ENCODE peak calls at places on chromosomes 2 and 18, in ten cellular contexts. One of them, this sample, is unnamed.
A peak's percentile ranks its signal among the peaks of the same experiment; 100 is the strongest.

GRCh38 chr2:126656311-126657145 is 570 bp downstream of the GYPC start:
- DNase-seq in pancreas: no peak
- DNase-seq in vagina: no peak
- DNase-seq in endodermal cell: peak; percentile 88
- DNase-seq in lung: no peak
- DNase-seq in spleen: peak; percentile 93
- DNase-seq in upper lobe of right lung: peak; percentile 74
- DNase-seq in GM23338: peak; percentile 65
- DNase-seq in astrocyte of the spinal cord: peak; percentile 53
- DNase-seq in choroid plexus epithelial cell: peak; percentile 44
- DNase-seq in this sample: peak; percentile 54

GRCh38 chr2:32464441-32464840 is 107.6 kb downstream of the BIRC6 start:
- DNase-seq in choroid plexus epithelial cell: peak; percentile 65
- DNase-seq in upper lobe of right lung: no peak
- DNase-seq in spleen: no peak
- DNase-seq in astrocyte of the spinal cord: peak; percentile 74
- DNase-seq in GM23338: no peak
- DNase-seq in pancreas: no peak
- DNase-seq in lung: no peak
- DNase-seq in vagina: no peak
- DNase-seq in endodermal cell: no peak
- DNase-seq in this sample: peak; percentile 24

GRCh38 chr18:24342347-24342746 is 55.3 kb downstream of the OSBPL1A start:
- DNase-seq in spleen: no peak
- DNase-seq in upper lobe of right lung: no peak
- DNase-seq in GM23338: no peak
- DNase-seq in pancreas: no peak
- DNase-seq in lung: no peak
- DNase-seq in vagina: no peak
- DNase-seq in endodermal cell: no peak
- DNase-seq in choroid plexus epithelial cell: peak; percentile 60
- DNase-seq in astrocyte of the spinal cord: no peak
- DNase-seq in this sample: no peak

GRCh38 chr2:32735370-32735769 is 107.5 kb downstream of the TTC27 start:
- DNase-seq in astrocyte of the spinal cord: no peak
- DNase-seq in choroid plexus epithelial cell: no peak
- DNase-seq in lung: no peak
- DNase-seq in spleen: no peak
- DNase-seq in pancreas: no peak
- DNase-seq in upper lobe of right lung: no peak
- DNase-seq in vagina: no peak
- DNase-seq in endodermal cell: no peak
- DNase-seq in GM23338: no peak
- DNase-seq in this sample: peak; percentile 73

GRCh38 chr18:21181763-21182162 is 60.3 kb upstream of the GREB1L start:
- DNase-seq in endodermal cell: no peak
- DNase-seq in pancreas: no peak
- DNase-seq in astrocyte of the spinal cord: no peak
- DNase-seq in vagina: no peak
- DNase-seq in spleen: no peak
- DNase-seq in GM23338: no peak
- DNase-seq in choroid plexus epithelial cell: no peak
- DNase-seq in lung: no peak
- DNase-seq in upper lobe of right lung: no peak
- DNase-seq in this sample: no peak

GRCh38 chr2:181683518-181684453 is 3.5 kb upstream of the NEUROD1 start:
- DNase-seq in upper lobe of right lung: no peak
- DNase-seq in lung: no peak
- DNase-seq in vagina: no peak
- DNase-seq in pancreas: no peak
- DNase-seq in GM23338: peak; percentile 85
- DNase-seq in astrocyte of the spinal cord: no peak
- DNase-seq in endodermal cell: peak; percentile 86
- DNase-seq in spleen: no peak
- DNase-seq in choroid plexus epithelial cell: no peak
- DNase-seq in this sample: peak; percentile 4

GRCh38 chr2:203855274-203855673 is 12.3 kb upstream of the CTLA4 start:
- DNase-seq in lung: no peak
- DNase-seq in upper lobe of right lung: no peak
- DNase-seq in choroid plexus epithelial cell: no peak
- DNase-seq in spleen: no peak
- DNase-seq in pancreas: no peak
- DNase-seq in astrocyte of the spinal cord: no peak
- DNase-seq in GM23338: no peak
- DNase-seq in vagina: no peak
- DNase-seq in endodermal cell: no peak
- DNase-seq in this sample: no peak

GRCh38 chr2:148524519-148524919 is 120.0 kb upstream of the EPC2 start:
- DNase-seq in GM23338: no peak
- DNase-seq in upper lobe of right lung: no peak
- DNase-seq in vagina: no peak
- DNase-seq in spleen: no peak
- DNase-seq in astrocyte of the spinal cord: no peak
- DNase-seq in endodermal cell: no peak
- DNase-seq in lung: no peak
- DNase-seq in pancreas: no peak
- DNase-seq in choroid plexus epithelial cell: no peak
- DNase-seq in this sample: no peak

GRCh38 chr2:50431958-50432650 is 599.8 kb downstream of the NRXN1 start:
- DNase-seq in astrocyte of the spinal cord: no peak
- DNase-seq in pancreas: no peak
- DNase-seq in choroid plexus epithelial cell: no peak
- DNase-seq in lung: no peak
- DNase-seq in vagina: no peak
- DNase-seq in spleen: no peak
- DNase-seq in endodermal cell: no peak
- DNase-seq in upper lobe of right lung: no peak
- DNase-seq in GM23338: peak; percentile 40
- DNase-seq in this sample: no peak

GRCh38 chr2:68942827-68943226 is 9.9 kb downstream of the GKN2 start:
- DNase-seq in choroid plexus epithelial cell: no peak
- DNase-seq in astrocyte of the spinal cord: no peak
- DNase-seq in endodermal cell: no peak
- DNase-seq in spleen: no peak
- DNase-seq in lung: no peak
- DNase-seq in vagina: no peak
- DNase-seq in GM23338: no peak
- DNase-seq in upper lobe of right lung: no peak
- DNase-seq in pancreas: no peak
- DNase-seq in this sample: no peak

GRCh38 chr18:28003451-28003850 is 173.5 kb downstream of the CDH2 start:
- DNase-seq in astrocyte of the spinal cord: peak; percentile 71
- DNase-seq in lung: no peak
- DNase-seq in upper lobe of right lung: no peak
- DNase-seq in endodermal cell: no peak
- DNase-seq in GM23338: no peak
- DNase-seq in spleen: no peak
- DNase-seq in pancreas: no peak
- DNase-seq in choroid plexus epithelial cell: peak; percentile 80
- DNase-seq in vagina: no peak
- DNase-seq in this sample: peak; percentile 55

GRCh38 chr2:136448435-136448834 is 316.9 kb upstream of the THSD7B start:
- DNase-seq in spleen: no peak
- DNase-seq in pancreas: no peak
- DNase-seq in vagina: no peak
- DNase-seq in upper lobe of right lung: no peak
- DNase-seq in endodermal cell: peak; percentile 71
- DNase-seq in astrocyte of the spinal cord: peak; percentile 5
- DNase-seq in choroid plexus epithelial cell: no peak
- DNase-seq in GM23338: no peak
- DNase-seq in lung: no peak
- DNase-seq in this sample: no peak

GRCh38 chr18:12946549-12947354 is 1.1 kb upstream of the SEH1L start:
- DNase-seq in choroid plexus epithelial cell: peak; percentile 94
- DNase-seq in astrocyte of the spinal cord: peak; percentile 70
- DNase-seq in pancreas: no peak
- DNase-seq in vagina: no peak
- DNase-seq in lung: no peak
- DNase-seq in endodermal cell: peak; percentile 80
- DNase-seq in spleen: no peak
- DNase-seq in upper lobe of right lung: no peak
- DNase-seq in GM23338: peak; percentile 76
- DNase-seq in this sample: peak; percentile 99

GRCh38 chr2:134299334-134299733 is 45.5 kb downstream of the MGAT5 start:
- DNase-seq in upper lobe of right lung: no peak
- DNase-seq in vagina: no peak
- DNase-seq in pancreas: no peak
- DNase-seq in astrocyte of the spinal cord: no peak
- DNase-seq in choroid plexus epithelial cell: no peak
- DNase-seq in lung: no peak
- DNase-seq in GM23338: no peak
- DNase-seq in spleen: no peak
- DNase-seq in endodermal cell: no peak
- DNase-seq in this sample: no peak

GRCh38 chr18:49018961-49019445 is 68.2 kb upstream of the SMAD7 start:
- DNase-seq in upper lobe of right lung: peak; percentile 60
- DNase-seq in vagina: no peak
- DNase-seq in astrocyte of the spinal cord: no peak
- DNase-seq in pancreas: peak; percentile 13
- DNase-seq in choroid plexus epithelial cell: no peak
- DNase-seq in endodermal cell: peak; percentile 54
- DNase-seq in spleen: peak; percentile 76
- DNase-seq in lung: no peak
- DNase-seq in GM23338: no peak
- DNase-seq in this sample: no peak

GRCh38 chr18:42108071-42108470 is 153.0 kb downstream of the PIK3C3 start:
- DNase-seq in upper lobe of right lung: no peak
- DNase-seq in endodermal cell: no peak
- DNase-seq in spleen: no peak
- DNase-seq in lung: no peak
- DNase-seq in astrocyte of the spinal cord: no peak
- DNase-seq in pancreas: no peak
- DNase-seq in choroid plexus epithelial cell: no peak
- DNase-seq in vagina: no peak
- DNase-seq in GM23338: no peak
- DNase-seq in this sample: no peak

DNA sequence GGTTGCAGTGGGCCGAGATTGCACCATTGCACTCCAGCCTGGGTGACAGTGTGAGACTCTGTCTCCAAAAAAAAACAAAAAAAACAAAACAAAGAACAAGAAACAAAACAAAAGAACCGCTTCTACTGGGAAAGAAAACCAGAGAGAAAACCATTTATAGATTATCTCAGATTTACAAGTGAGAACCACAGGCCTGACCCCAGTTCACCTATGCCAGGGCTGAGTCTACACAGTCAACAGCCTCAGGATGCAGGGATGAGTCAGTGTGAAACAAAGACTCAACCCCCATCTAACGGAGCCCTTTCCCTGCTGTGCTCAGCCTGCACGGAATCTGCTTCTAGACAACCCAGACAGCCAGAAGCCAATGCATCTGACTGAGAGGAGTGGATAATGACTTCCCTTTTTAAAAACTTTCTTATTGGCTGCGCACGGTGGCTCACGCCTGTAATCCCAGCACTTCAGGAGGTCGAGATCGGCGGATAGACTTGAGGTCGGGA is 25.5 kb upstream of the YWHAQ start:
- DNase-seq in GM23338: no peak
- DNase-seq in astrocyte of the spinal cord: peak; percentile 98
- DNase-seq in spleen: no peak
- DNase-seq in choroid plexus epithelial cell: peak; percentile 98
- DNase-seq in lung: no peak
- DNase-seq in pancreas: no peak
- DNase-seq in vagina: no peak
- DNase-seq in upper lobe of right lung: no peak
- DNase-seq in endodermal cell: peak; percentile 79
- DNase-seq in this sample: peak; percentile 90
- TF ChIP-seq CTCF in GM23338: no peak
- TF ChIP-seq CTCF in astrocyte of the spinal cord: no peak
- TF ChIP-seq CTCF in spleen: no peak
- TF ChIP-seq CTCF in choroid plexus epithelial cell: no peak
- TF ChIP-seq CTCF in lung: no peak
- TF ChIP-seq CTCF in pancreas: no peak
- TF ChIP-seq CTCF in vagina: no peak
- TF ChIP-seq CTCF in upper lobe of right lung: no peak
- TF ChIP-seq CTCF in endodermal cell: no peak
- TF ChIP-seq CTCF in this sample: no peak

GRCh38 chr2:233867993-233868532 is at the start of gene MSL3B:
- DNase-seq in endodermal cell: peak; percentile 81
- DNase-seq in lung: peak; percentile 40
- DNase-seq in astrocyte of the spinal cord: peak; percentile 55
- DNase-seq in upper lobe of right lung: peak; percentile 75
- DNase-seq in vagina: no peak
- DNase-seq in spleen: peak; percentile 83
- DNase-seq in GM23338: peak; percentile 74
- DNase-seq in choroid plexus epithelial cell: peak; percentile 61
- DNase-seq in pancreas: no peak
- DNase-seq in this sample: peak; percentile 52
- H3K4me3 ChIP-seq in endodermal cell: peak within 1 kb of the TSS; percentile 89
- H3K4me3 ChIP-seq in lung: peak within 1 kb of the TSS; percentile 16
- H3K4me3 ChIP-seq in astrocyte of the spinal cord: peak within 1 kb of the TSS; percentile 64
- H3K4me3 ChIP-seq in upper lobe of right lung: peak within 1 kb of the TSS; percentile 55
- H3K4me3 ChIP-seq in vagina: peak within 1 kb of the TSS; percentile 45
- H3K4me3 ChIP-seq in spleen: peak within 1 kb of the TSS; percentile 43
- H3K4me3 ChIP-seq in GM23338: peak within 1 kb of the TSS; percentile 65
- H3K4me3 ChIP-seq in choroid plexus epithelial cell: peak within 1 kb of the TSS; percentile 75
- H3K4me3 ChIP-seq in pancreas: peak within 1 kb of the TSS; percentile 34
- H3K4me3 ChIP-seq in this sample: peak within 1 kb of the TSS; percentile 76

GRCh38 chr18:10942998-10943397 is 206.4 kb downstream of the PIEZO2 start:
- DNase-seq in upper lobe of right lung: no peak
- DNase-seq in vagina: no peak
- DNase-seq in endodermal cell: no peak
- DNase-seq in choroid plexus epithelial cell: no peak
- DNase-seq in spleen: no peak
- DNase-seq in pancreas: no peak
- DNase-seq in GM23338: no peak
- DNase-seq in lung: no peak
- DNase-seq in astrocyte of the spinal cord: no peak
- DNase-seq in this sample: no peak
- TF ChIP-seq CTCF in upper lobe of right lung: no peak
- TF ChIP-seq CTCF in vagina: no peak
- TF ChIP-seq CTCF in endodermal cell: peak; percentile 50
- TF ChIP-seq CTCF in choroid plexus epithelial cell: no peak
- TF ChIP-seq CTCF in spleen: no peak
- TF ChIP-seq CTCF in pancreas: no peak
- TF ChIP-seq CTCF in GM23338: peak; percentile 57
- TF ChIP-seq CTCF in lung: no peak
- TF ChIP-seq CTCF in astrocyte of the spinal cord: no peak
- TF ChIP-seq CTCF in this sample: no peak

DNA sequence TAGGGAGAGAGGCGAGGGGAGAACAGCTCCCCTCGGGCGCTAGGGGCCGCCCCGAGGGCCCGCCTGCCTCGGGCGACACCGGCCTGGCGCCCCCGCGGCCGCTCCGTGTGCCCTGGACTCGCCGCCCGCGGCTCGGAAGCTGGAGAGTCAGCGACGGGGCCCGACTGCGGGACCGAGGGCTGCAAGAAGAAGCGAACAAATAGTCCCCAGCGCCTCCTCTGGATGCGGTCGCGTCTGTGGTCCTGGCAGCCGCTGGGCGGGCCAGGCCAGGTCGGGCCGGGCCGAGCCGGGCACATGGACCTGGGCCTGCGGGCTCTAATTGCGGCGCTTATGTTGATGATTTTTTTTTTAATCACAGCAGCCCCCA is 270 bp upstream of the HOXD9 start:
- DNase-seq in pancreas: no peak
- DNase-seq in upper lobe of right lung: no peak
- DNase-seq in astrocyte of the spinal cord: no peak
- DNase-seq in GM23338: no peak
- DNase-seq in endodermal cell: no peak
- DNase-seq in lung: no peak
- DNase-seq in spleen: peak; percentile 75
- DNase-seq in choroid plexus epithelial cell: no peak
- DNase-seq in vagina: no peak
- DNase-seq in this sample: no peak
- H3K4me3 ChIP-seq in pancreas: peak overlapping the region; percentile 0
- H3K4me3 ChIP-seq in upper lobe of right lung: peak overlapping the region; percentile 32
- H3K4me3 ChIP-seq in astrocyte of the spinal cord: peak overlapping the region; percentile 25
- H3K4me3 ChIP-seq in GM23338: peak overlapping the region; percentile 53
- H3K4me3 ChIP-seq in endodermal cell: peak overlapping the region; percentile 69
- H3K4me3 ChIP-seq in lung: no peak overlapping the region
- H3K4me3 ChIP-seq in spleen: peak overlapping the region; percentile 42
- H3K4me3 ChIP-seq in choroid plexus epithelial cell: no peak overlapping the region
- H3K4me3 ChIP-seq in vagina: peak overlapping the region; percentile 47
- H3K4me3 ChIP-seq in this sample: no peak overlapping the region